ENCODE peak calls at places on chromosomes 16 and 17, in ten cellular contexts. One of them, this sample, is unnamed. For H3K9me3, the result is how much of the 10 kb centered on the place peaks cover.

GRCh38 chr17:38740016-38740415 is 8.1 kb downstream of the PCGF2 start:
- DNase-seq in CD4-positive, alpha-beta T cell: no peak
- DNase-seq in NT2/D1: no peak
- DNase-seq in neural progenitor cell: no peak
- DNase-seq in left ventricle myocardium inferior: no peak
- DNase-seq in pancreas: peak
- DNase-seq in ovary: no peak
- DNase-seq in T-helper 17 cell: no peak
- DNase-seq in heart left ventricle: no peak
- DNase-seq in OCI-LY7: no peak
- DNase-seq in this sample: no peak

GRCh38 chr16:69741519-69741918 is 13.2 kb downstream of the NOB1 start:
- DNase-seq in heart left ventricle: no peak
- DNase-seq in left ventricle myocardium inferior: no peak
- DNase-seq in NT2/D1: no peak
- DNase-seq in neural progenitor cell: no peak
- DNase-seq in T-helper 17 cell: no peak
- DNase-seq in CD4-positive, alpha-beta T cell: no peak
- DNase-seq in ovary: no peak
- DNase-seq in OCI-LY7: no peak
- DNase-seq in pancreas: no peak
- DNase-seq in this sample: no peak

GRCh38 chr17:55783684-55784245 is 32.9 kb downstream of the PCTP start:
- DNase-seq in CD4-positive, alpha-beta T cell: no peak
- DNase-seq in left ventricle myocardium inferior: peak
- DNase-seq in T-helper 17 cell: no peak
- DNase-seq in NT2/D1: no peak
- DNase-seq in OCI-LY7: no peak
- DNase-seq in heart left ventricle: peak
- DNase-seq in pancreas: no peak
- DNase-seq in ovary: no peak
- DNase-seq in neural progenitor cell: no peak
- DNase-seq in this sample: no peak

GRCh38 chr17:8126306-8127066 is 2.6 kb upstream of the HES7 start:
- DNase-seq in ovary: peak
- DNase-seq in left ventricle myocardium inferior: no peak
- DNase-seq in OCI-LY7: peak
- DNase-seq in neural progenitor cell: peak
- DNase-seq in CD4-positive, alpha-beta T cell: no peak
- DNase-seq in heart left ventricle: no peak
- DNase-seq in T-helper 17 cell: peak
- DNase-seq in NT2/D1: no peak
- DNase-seq in pancreas: no peak
- DNase-seq in this sample: peak

GRCh38 chr16:58511933-58512815 is 3.1 kb upstream of the SETD6 start:
- DNase-seq in pancreas: peak
- DNase-seq in left ventricle myocardium inferior: peak
- DNase-seq in CD4-positive, alpha-beta T cell: peak
- DNase-seq in ovary: peak
- DNase-seq in neural progenitor cell: peak
- DNase-seq in OCI-LY7: peak
- DNase-seq in heart left ventricle: peak
- DNase-seq in NT2/D1: no peak
- DNase-seq in T-helper 17 cell: peak
- DNase-seq in this sample: peak

GRCh38 chr17:35097776-35098175 is 21.9 kb downstream of the RAD51D start:
- DNase-seq in heart left ventricle: no peak
- DNase-seq in left ventricle myocardium inferior: no peak
- DNase-seq in NT2/D1: no peak
- DNase-seq in pancreas: no peak
- DNase-seq in T-helper 17 cell: no peak
- DNase-seq in ovary: no peak
- DNase-seq in OCI-LY7: no peak
- DNase-seq in CD4-positive, alpha-beta T cell: no peak
- DNase-seq in neural progenitor cell: no peak
- DNase-seq in this sample: no peak

GRCh38 chr16:71339481-71340171 is 18.9 kb upstream of the CALB2 start:
- DNase-seq in neural progenitor cell: no peak
- DNase-seq in heart left ventricle: no peak
- DNase-seq in pancreas: no peak
- DNase-seq in NT2/D1: no peak
- DNase-seq in left ventricle myocardium inferior: no peak
- DNase-seq in OCI-LY7: no peak
- DNase-seq in CD4-positive, alpha-beta T cell: no peak
- DNase-seq in T-helper 17 cell: no peak
- DNase-seq in ovary: no peak
- DNase-seq in this sample: no peak

GRCh38 chr17:35612924-35613521 is 25.9 kb downstream of the AP2B1 start:
- DNase-seq in OCI-LY7: peak
- DNase-seq in ovary: no peak
- DNase-seq in NT2/D1: peak
- DNase-seq in neural progenitor cell: peak
- DNase-seq in left ventricle myocardium inferior: no peak
- DNase-seq in CD4-positive, alpha-beta T cell: no peak
- DNase-seq in pancreas: no peak
- DNase-seq in heart left ventricle: peak
- DNase-seq in T-helper 17 cell: no peak
- DNase-seq in this sample: peak

GRCh38 chr17:73064084-73064938 is 28.2 kb downstream of the SLC39A11 start:
- DNase-seq in CD4-positive, alpha-beta T cell: no peak
- DNase-seq in neural progenitor cell: peak
- DNase-seq in pancreas: no peak
- DNase-seq in heart left ventricle: peak
- DNase-seq in left ventricle myocardium inferior: no peak
- DNase-seq in OCI-LY7: no peak
- DNase-seq in NT2/D1: no peak
- DNase-seq in T-helper 17 cell: no peak
- DNase-seq in ovary: no peak
- DNase-seq in this sample: no peak

GRCh38 chr17:77353684-77354419 is 213.1 kb downstream of the SEC14L1 start:
- DNase-seq in NT2/D1: no peak
- DNase-seq in T-helper 17 cell: no peak
- DNase-seq in left ventricle myocardium inferior: no peak
- DNase-seq in heart left ventricle: no peak
- DNase-seq in ovary: peak
- DNase-seq in OCI-LY7: no peak
- DNase-seq in pancreas: peak
- DNase-seq in CD4-positive, alpha-beta T cell: no peak
- DNase-seq in neural progenitor cell: no peak
- DNase-seq in this sample: no peak

GRCh38 chr16:89230210-89230609 is 12.7 kb downstream of the ZNF778 start:
- DNase-seq in ovary: no peak
- DNase-seq in NT2/D1: no peak
- DNase-seq in neural progenitor cell: no peak
- DNase-seq in left ventricle myocardium inferior: no peak
- DNase-seq in T-helper 17 cell: no peak
- DNase-seq in CD4-positive, alpha-beta T cell: no peak
- DNase-seq in pancreas: no peak
- DNase-seq in heart left ventricle: peak
- DNase-seq in OCI-LY7: no peak
- DNase-seq in this sample: no peak

GRCh38 chr16:89221604-89222003 is 4.1 kb downstream of the ZNF778 start:
- DNase-seq in CD4-positive, alpha-beta T cell: no peak
- DNase-seq in left ventricle myocardium inferior: no peak
- DNase-seq in ovary: no peak
- DNase-seq in pancreas: no peak
- DNase-seq in OCI-LY7: no peak
- DNase-seq in NT2/D1: no peak
- DNase-seq in T-helper 17 cell: no peak
- DNase-seq in neural progenitor cell: no peak
- DNase-seq in heart left ventricle: no peak
- DNase-seq in this sample: no peak

GRCh38 chr16:89222931-89223330 is 5.4 kb downstream of the ZNF778 start:
- DNase-seq in OCI-LY7: no peak
- DNase-seq in heart left ventricle: no peak
- DNase-seq in left ventricle myocardium inferior: no peak
- DNase-seq in T-helper 17 cell: no peak
- DNase-seq in neural progenitor cell: no peak
- DNase-seq in NT2/D1: no peak
- DNase-seq in pancreas: no peak
- DNase-seq in CD4-positive, alpha-beta T cell: no peak
- DNase-seq in ovary: no peak
- DNase-seq in this sample: no peak

GRCh38 chr16:89219365-89219764 is 1.9 kb downstream of the ZNF778 start:
- DNase-seq in OCI-LY7: no peak
- DNase-seq in left ventricle myocardium inferior: no peak
- DNase-seq in neural progenitor cell: no peak
- DNase-seq in T-helper 17 cell: no peak
- DNase-seq in CD4-positive, alpha-beta T cell: no peak
- DNase-seq in heart left ventricle: no peak
- DNase-seq in NT2/D1: no peak
- DNase-seq in pancreas: no peak
- DNase-seq in ovary: no peak
- DNase-seq in this sample: no peak

DNA sequence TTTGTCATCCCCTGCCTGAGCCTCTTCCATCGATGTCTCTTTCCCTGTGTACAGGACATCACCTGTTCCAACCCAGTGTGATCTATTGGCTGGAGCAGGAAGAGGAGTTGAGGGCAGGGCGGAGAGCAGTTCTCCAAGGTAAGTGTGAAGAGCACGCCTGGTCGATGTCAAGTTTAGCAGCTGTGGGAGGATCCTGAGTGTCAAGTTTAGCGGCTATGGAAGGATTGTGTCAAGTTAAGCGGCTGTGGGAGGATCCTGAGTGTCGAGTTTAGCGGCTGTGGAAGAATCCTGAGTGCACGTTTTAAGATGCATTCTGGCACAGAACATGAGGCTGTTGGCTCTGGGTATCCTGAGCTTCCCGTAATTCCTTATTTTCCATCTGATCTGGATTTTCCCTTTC is 7.2 kb downstream of the ZNF778 start:
- DNase-seq in CD4-positive, alpha-beta T cell: no peak
- DNase-seq in OCI-LY7: no peak
- DNase-seq in T-helper 17 cell: no peak
- DNase-seq in heart left ventricle: no peak
- DNase-seq in neural progenitor cell: no peak
- DNase-seq in left ventricle myocardium inferior: no peak
- DNase-seq in pancreas: no peak
- DNase-seq in NT2/D1: no peak
- DNase-seq in ovary: no peak
- DNase-seq in this sample: no peak
- H3K9me3 ChIP-seq in CD4-positive, alpha-beta T cell: under half
- H3K9me3 ChIP-seq in OCI-LY7: under half
- H3K9me3 ChIP-seq in T-helper 17 cell: under half
- H3K9me3 ChIP-seq in heart left ventricle: under half
- H3K9me3 ChIP-seq in neural progenitor cell: under half
- H3K9me3 ChIP-seq in left ventricle myocardium inferior: under half
- H3K9me3 ChIP-seq in pancreas: under half
- H3K9me3 ChIP-seq in NT2/D1: under half
- H3K9me3 ChIP-seq in ovary: under half
- H3K9me3 ChIP-seq in this sample: under half

GRCh38 chr16:35692824-35693223 is 2233.4 kb downstream of the TP53TG3F start:
- DNase-seq in ovary: no peak
- DNase-seq in CD4-positive, alpha-beta T cell: no peak
- DNase-seq in left ventricle myocardium inferior: no peak
- DNase-seq in pancreas: no peak
- DNase-seq in T-helper 17 cell: no peak
- DNase-seq in OCI-LY7: no peak
- DNase-seq in heart left ventricle: no peak
- DNase-seq in neural progenitor cell: no peak
- DNase-seq in NT2/D1: no peak
- DNase-seq in this sample: no peak
- H3K9me3 ChIP-seq in ovary: under half
- H3K9me3 ChIP-seq in CD4-positive, alpha-beta T cell: half or more
- H3K9me3 ChIP-seq in left ventricle myocardium inferior: half or more
- H3K9me3 ChIP-seq in pancreas: under half
- H3K9me3 ChIP-seq in T-helper 17 cell: under half
- H3K9me3 ChIP-seq in OCI-LY7: under half
- H3K9me3 ChIP-seq in heart left ventricle: under half
- H3K9me3 ChIP-seq in neural progenitor cell: under half
- H3K9me3 ChIP-seq in NT2/D1: under half
- H3K9me3 ChIP-seq in this sample: under half

DNA sequence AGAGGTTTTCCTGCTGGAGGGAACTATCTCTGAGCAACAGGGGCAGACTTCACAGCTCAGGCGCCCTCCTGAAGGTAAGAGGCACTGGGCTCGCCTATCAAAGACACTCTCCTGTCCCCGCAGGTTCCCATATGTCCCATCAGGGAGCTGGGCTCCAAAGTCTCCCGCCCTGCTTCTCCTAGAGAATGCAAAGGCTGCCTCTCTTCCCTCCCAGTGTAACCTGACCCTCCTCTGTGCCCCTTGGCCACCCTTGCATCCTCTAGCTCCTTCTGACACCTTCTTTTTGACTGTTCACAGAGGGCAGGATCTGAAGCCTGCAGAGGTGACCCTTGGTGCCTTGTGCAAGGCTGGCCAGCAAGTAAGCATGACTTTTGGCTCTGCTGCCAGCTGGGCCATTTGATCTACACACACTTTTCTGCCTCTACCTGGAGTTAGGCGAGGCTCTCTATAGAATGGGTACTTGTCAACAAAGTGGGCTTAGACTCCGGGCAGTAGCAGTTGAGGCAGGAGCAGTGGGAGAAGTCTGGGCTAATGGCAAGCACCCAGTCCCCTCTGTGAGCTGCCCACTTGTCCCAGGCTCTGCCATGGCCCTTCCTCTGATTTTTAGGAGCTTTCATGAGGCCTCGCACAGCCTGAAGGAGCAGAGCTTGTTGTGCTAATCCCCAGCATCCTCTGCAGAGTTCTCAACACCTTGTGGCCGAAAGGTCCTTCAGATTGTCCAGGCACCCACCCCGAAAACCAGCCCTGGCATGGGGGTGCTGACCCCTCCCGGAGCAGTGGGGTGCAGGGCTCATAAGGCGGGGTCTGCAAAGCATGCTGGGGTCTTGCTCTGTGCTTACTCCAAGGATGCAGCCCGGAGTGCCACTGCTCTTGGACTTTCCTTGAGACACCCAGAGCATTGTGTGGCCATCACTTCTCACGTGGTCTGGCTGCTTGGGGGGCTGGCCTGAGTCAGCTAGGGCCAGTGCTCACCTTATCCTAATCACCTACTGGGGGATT is 122.9 kb downstream of the METRNL start:
- DNase-seq in ovary: no peak
- DNase-seq in pancreas: peak
- DNase-seq in NT2/D1: no peak
- DNase-seq in heart left ventricle: peak
- DNase-seq in T-helper 17 cell: peak
- DNase-seq in OCI-LY7: no peak
- DNase-seq in left ventricle myocardium inferior: peak
- DNase-seq in neural progenitor cell: no peak
- DNase-seq in CD4-positive, alpha-beta T cell: no peak
- DNase-seq in this sample: no peak
- H3K9me3 ChIP-seq in ovary: under half
- H3K9me3 ChIP-seq in pancreas: under half
- H3K9me3 ChIP-seq in NT2/D1: under half
- H3K9me3 ChIP-seq in heart left ventricle: under half
- H3K9me3 ChIP-seq in T-helper 17 cell: under half
- H3K9me3 ChIP-seq in OCI-LY7: under half
- H3K9me3 ChIP-seq in left ventricle myocardium inferior: under half
- H3K9me3 ChIP-seq in neural progenitor cell: under half
- H3K9me3 ChIP-seq in CD4-positive, alpha-beta T cell: under half
- H3K9me3 ChIP-seq in this sample: under half

DNA sequence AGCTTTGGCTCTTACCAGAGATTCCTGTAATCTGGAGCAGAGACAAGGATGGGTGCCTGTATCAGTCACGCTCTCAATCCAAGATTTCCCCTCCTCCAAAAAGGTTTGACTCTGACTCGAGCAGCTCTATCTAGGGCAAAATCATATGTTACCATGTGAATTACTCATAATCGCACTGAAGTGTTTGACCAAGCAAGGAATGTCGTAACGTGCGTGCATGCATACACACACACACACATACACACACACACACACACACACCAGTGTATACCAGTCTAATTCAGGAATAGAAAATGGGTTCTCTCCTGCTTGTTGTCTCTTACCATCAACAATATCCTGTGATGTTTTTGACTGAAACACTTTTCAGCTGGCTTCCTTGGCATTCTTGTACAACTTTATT is 835.1 kb downstream of the KCNJ2 start:
- DNase-seq in OCI-LY7: no peak
- DNase-seq in heart left ventricle: no peak
- DNase-seq in ovary: no peak
- DNase-seq in NT2/D1: no peak
- DNase-seq in CD4-positive, alpha-beta T cell: no peak
- DNase-seq in neural progenitor cell: no peak
- DNase-seq in pancreas: no peak
- DNase-seq in left ventricle myocardium inferior: no peak
- DNase-seq in T-helper 17 cell: no peak
- DNase-seq in this sample: no peak
- H3K9me3 ChIP-seq in OCI-LY7: under half
- H3K9me3 ChIP-seq in heart left ventricle: under half
- H3K9me3 ChIP-seq in ovary: under half
- H3K9me3 ChIP-seq in NT2/D1: under half
- H3K9me3 ChIP-seq in CD4-positive, alpha-beta T cell: under half
- H3K9me3 ChIP-seq in neural progenitor cell: under half
- H3K9me3 ChIP-seq in pancreas: under half
- H3K9me3 ChIP-seq in left ventricle myocardium inferior: under half
- H3K9me3 ChIP-seq in T-helper 17 cell: under half
- H3K9me3 ChIP-seq in this sample: under half

This sample was measured in MM.1S.